ENCODE peak calls at places on chromosomes 4 and X, in four cellular contexts. J is HT1080; G is stimulated activated CD4-positive, alpha-beta T cell treated with anti-CD3 and anti-CD28 coated beads, TNF-alpha, amount 100 ng/mL, for 1 hour; V is GM19239. P is an unnamed sample.

GRCh38 chr4:124144302-124144701 is 568.2 kb downstream of the ANKRD50 start:
- DNase-seq in V (no peak), G (no peak), J (no peak), P (no peak)

GRCh38 chr4:182875471-182875870 is 41.7 kb downstream of the DCTD start:
- DNase-seq in J (no peak), G (no peak), V (no peak), P (no peak)

GRCh38 chr4:40262861-40263260 is 66.0 kb downstream of the RHOH start:
- DNase-seq in V (no peak), J (no peak), G (no peak), P (no peak)

GRCh38 chr4:147928400-147928799 is 196.5 kb downstream of the ARHGAP10 start:
- DNase-seq in J (no peak), G (no peak), V (no peak), P (no peak)

GRCh38 chrX:47218920-47219815 is 687 bp downstream of the CDK16 start:
- DNase-seq in G (no peak), J (peak; percentile 25), V (peak; percentile 10), P (no peak)

GRCh38 chrX:2766921-2767320 is 15.1 kb downstream of the XG start:
- DNase-seq in J (no peak), V (no peak), G (no peak), P (no peak)

GRCh38 chrX:134396174-134396573 is 63.8 kb upstream of the HPRT1 start:
- DNase-seq in V (no peak), J (no peak), G (no peak), P (no peak)

GRCh38 chrX:69158166-69159040 is 6.8 kb downstream of the PJA1 start:
- DNase-seq in J (peak; percentile 56), G (no peak), V (no peak), P (no peak)